ENCODE peak calls at places on chromosomes 11 and 22, in eight cellular contexts. One of them, this sample, is unnamed.

GRCh38 chr22:35991168-35991567 is 37.5 kb downstream of the RBFOX2 start:
- DNase-seq in activated CD8-positive, alpha-beta memory T cell treated with anti-CD3 and anti-CD28 coated beads for 1 hour: no peak
- DNase-seq in LoVo: no peak
- DNase-seq in activated CD4-positive, CD25-positive, alpha-beta regulatory T cell treated with anti-CD3 and anti-CD28 coated beads, Interleukin-2, amount 50 U/mL, for 72 hours: no peak
- DNase-seq in WTC11: no peak
- DNase-seq in lung: no peak
- DNase-seq in coronary artery: no peak
- DNase-seq in hypothalamus: no peak
- DNase-seq in this sample: no peak

GRCh38 chr11:76004400-76004799 is 189.4 kb downstream of the UVRAG start:
- DNase-seq in coronary artery: no peak
- DNase-seq in hypothalamus: no peak
- DNase-seq in lung: no peak
- DNase-seq in LoVo: no peak
- DNase-seq in WTC11: no peak
- DNase-seq in activated CD4-positive, CD25-positive, alpha-beta regulatory T cell treated with anti-CD3 and anti-CD28 coated beads, Interleukin-2, amount 50 U/mL, for 72 hours: no peak
- DNase-seq in activated CD8-positive, alpha-beta memory T cell treated with anti-CD3 and anti-CD28 coated beads for 1 hour: no peak
- DNase-seq in this sample: no peak

GRCh38 chr22:36201630-36202312 is at the start of gene APOL4:
- DNase-seq in LoVo: no peak
- DNase-seq in hypothalamus: peak
- DNase-seq in activated CD8-positive, alpha-beta memory T cell treated with anti-CD3 and anti-CD28 coated beads for 1 hour: no peak
- DNase-seq in activated CD4-positive, CD25-positive, alpha-beta regulatory T cell treated with anti-CD3 and anti-CD28 coated beads, Interleukin-2, amount 50 U/mL, for 72 hours: no peak
- DNase-seq in WTC11: no peak
- DNase-seq in coronary artery: no peak
- DNase-seq in lung: peak
- DNase-seq in this sample: peak

GRCh38 chr22:49514656-49515055 is 313.0 kb downstream of the BRD1 start:
- DNase-seq in hypothalamus: no peak
- DNase-seq in coronary artery: no peak
- DNase-seq in WTC11: no peak
- DNase-seq in LoVo: no peak
- DNase-seq in activated CD4-positive, CD25-positive, alpha-beta regulatory T cell treated with anti-CD3 and anti-CD28 coated beads, Interleukin-2, amount 50 U/mL, for 72 hours: no peak
- DNase-seq in activated CD8-positive, alpha-beta memory T cell treated with anti-CD3 and anti-CD28 coated beads for 1 hour: no peak
- DNase-seq in lung: no peak
- DNase-seq in this sample: peak

GRCh38 chr11:63854696-63855095 is 15.8 kb downstream of the MARK2 start:
- DNase-seq in activated CD4-positive, CD25-positive, alpha-beta regulatory T cell treated with anti-CD3 and anti-CD28 coated beads, Interleukin-2, amount 50 U/mL, for 72 hours: no peak
- DNase-seq in activated CD8-positive, alpha-beta memory T cell treated with anti-CD3 and anti-CD28 coated beads for 1 hour: no peak
- DNase-seq in LoVo: no peak
- DNase-seq in WTC11: no peak
- DNase-seq in hypothalamus: no peak
- DNase-seq in lung: no peak
- DNase-seq in coronary artery: no peak
- DNase-seq in this sample: no peak

GRCh38 chr11:561148-562003 is 606 bp downstream of the RASSF7 start:
- DNase-seq in LoVo: peak
- DNase-seq in coronary artery: no peak
- DNase-seq in activated CD8-positive, alpha-beta memory T cell treated with anti-CD3 and anti-CD28 coated beads for 1 hour: no peak
- DNase-seq in WTC11: no peak
- DNase-seq in hypothalamus: no peak
- DNase-seq in lung: peak
- DNase-seq in activated CD4-positive, CD25-positive, alpha-beta regulatory T cell treated with anti-CD3 and anti-CD28 coated beads, Interleukin-2, amount 50 U/mL, for 72 hours: no peak
- DNase-seq in this sample: peak

GRCh38 chr11:35334385-35335090 is 84.8 kb downstream of the SLC1A2 start:
- DNase-seq in activated CD4-positive, CD25-positive, alpha-beta regulatory T cell treated with anti-CD3 and anti-CD28 coated beads, Interleukin-2, amount 50 U/mL, for 72 hours: no peak
- DNase-seq in coronary artery: no peak
- DNase-seq in activated CD8-positive, alpha-beta memory T cell treated with anti-CD3 and anti-CD28 coated beads for 1 hour: no peak
- DNase-seq in lung: no peak
- DNase-seq in hypothalamus: no peak
- DNase-seq in LoVo: no peak
- DNase-seq in WTC11: no peak
- DNase-seq in this sample: peak

GRCh38 chr22:29353286-29353685 is 35.1 kb downstream of the AP1B1 start:
- DNase-seq in activated CD4-positive, CD25-positive, alpha-beta regulatory T cell treated with anti-CD3 and anti-CD28 coated beads, Interleukin-2, amount 50 U/mL, for 72 hours: no peak
- DNase-seq in WTC11: no peak
- DNase-seq in activated CD8-positive, alpha-beta memory T cell treated with anti-CD3 and anti-CD28 coated beads for 1 hour: no peak
- DNase-seq in LoVo: no peak
- DNase-seq in coronary artery: no peak
- DNase-seq in hypothalamus: no peak
- DNase-seq in lung: no peak
- DNase-seq in this sample: no peak

GRCh38 chr11:18369398-18369797 is 25.0 kb upstream of the LDHA start:
- DNase-seq in coronary artery: no peak
- DNase-seq in activated CD4-positive, CD25-positive, alpha-beta regulatory T cell treated with anti-CD3 and anti-CD28 coated beads, Interleukin-2, amount 50 U/mL, for 72 hours: no peak
- DNase-seq in lung: no peak
- DNase-seq in WTC11: no peak
- DNase-seq in LoVo: no peak
- DNase-seq in hypothalamus: no peak
- DNase-seq in activated CD8-positive, alpha-beta memory T cell treated with anti-CD3 and anti-CD28 coated beads for 1 hour: no peak
- DNase-seq in this sample: no peak

GRCh38 chr22:24758164-24758799 is 16.2 kb downstream of the PIWIL3 start:
- DNase-seq in lung: peak
- DNase-seq in activated CD8-positive, alpha-beta memory T cell treated with anti-CD3 and anti-CD28 coated beads for 1 hour: peak
- DNase-seq in coronary artery: no peak
- DNase-seq in LoVo: peak
- DNase-seq in hypothalamus: peak
- DNase-seq in activated CD4-positive, CD25-positive, alpha-beta regulatory T cell treated with anti-CD3 and anti-CD28 coated beads, Interleukin-2, amount 50 U/mL, for 72 hours: peak
- DNase-seq in WTC11: peak
- DNase-seq in this sample: peak

GRCh38 chr11:34030386-34030785 is 21.1 kb upstream of the CAPRIN1 start:
- DNase-seq in activated CD4-positive, CD25-positive, alpha-beta regulatory T cell treated with anti-CD3 and anti-CD28 coated beads, Interleukin-2, amount 50 U/mL, for 72 hours: no peak
- DNase-seq in hypothalamus: no peak
- DNase-seq in lung: no peak
- DNase-seq in coronary artery: no peak
- DNase-seq in LoVo: no peak
- DNase-seq in activated CD8-positive, alpha-beta memory T cell treated with anti-CD3 and anti-CD28 coated beads for 1 hour: no peak
- DNase-seq in WTC11: no peak
- DNase-seq in this sample: peak

GRCh38 chr11:2511421-2512369 is 66.9 kb downstream of the KCNQ1 start:
- DNase-seq in lung: peak
- DNase-seq in hypothalamus: no peak
- DNase-seq in activated CD8-positive, alpha-beta memory T cell treated with anti-CD3 and anti-CD28 coated beads for 1 hour: no peak
- DNase-seq in activated CD4-positive, CD25-positive, alpha-beta regulatory T cell treated with anti-CD3 and anti-CD28 coated beads, Interleukin-2, amount 50 U/mL, for 72 hours: no peak
- DNase-seq in coronary artery: peak
- DNase-seq in WTC11: peak
- DNase-seq in LoVo: no peak
- DNase-seq in this sample: no peak

GRCh38 chr11:60937811-60938210 is 13.6 kb downstream of the TMEM132A start:
- DNase-seq in WTC11: no peak
- DNase-seq in LoVo: no peak
- DNase-seq in lung: no peak
- DNase-seq in hypothalamus: no peak
- DNase-seq in activated CD8-positive, alpha-beta memory T cell treated with anti-CD3 and anti-CD28 coated beads for 1 hour: no peak
- DNase-seq in activated CD4-positive, CD25-positive, alpha-beta regulatory T cell treated with anti-CD3 and anti-CD28 coated beads, Interleukin-2, amount 50 U/mL, for 72 hours: no peak
- DNase-seq in coronary artery: no peak
- DNase-seq in this sample: no peak

GRCh38 chr11:59556115-59556882 is 45.0 kb downstream of the OR4D9 start:
- DNase-seq in activated CD8-positive, alpha-beta memory T cell treated with anti-CD3 and anti-CD28 coated beads for 1 hour: no peak
- DNase-seq in WTC11: peak
- DNase-seq in lung: peak
- DNase-seq in LoVo: peak
- DNase-seq in activated CD4-positive, CD25-positive, alpha-beta regulatory T cell treated with anti-CD3 and anti-CD28 coated beads, Interleukin-2, amount 50 U/mL, for 72 hours: peak
- DNase-seq in coronary artery: peak
- DNase-seq in hypothalamus: peak
- DNase-seq in this sample: peak

GRCh38 chr11:1106387-1106786 is 31.7 kb downstream of the MUC2 start:
- DNase-seq in WTC11: no peak
- DNase-seq in hypothalamus: no peak
- DNase-seq in coronary artery: no peak
- DNase-seq in LoVo: no peak
- DNase-seq in lung: no peak
- DNase-seq in activated CD4-positive, CD25-positive, alpha-beta regulatory T cell treated with anti-CD3 and anti-CD28 coated beads, Interleukin-2, amount 50 U/mL, for 72 hours: no peak
- DNase-seq in activated CD8-positive, alpha-beta memory T cell treated with anti-CD3 and anti-CD28 coated beads for 1 hour: no peak
- DNase-seq in this sample: no peak

GRCh38 chr11:119650251-119650650 is 78.7 kb downstream of the NECTIN1 start:
- DNase-seq in WTC11: no peak
- DNase-seq in hypothalamus: no peak
- DNase-seq in coronary artery: no peak
- DNase-seq in activated CD8-positive, alpha-beta memory T cell treated with anti-CD3 and anti-CD28 coated beads for 1 hour: no peak
- DNase-seq in activated CD4-positive, CD25-positive, alpha-beta regulatory T cell treated with anti-CD3 and anti-CD28 coated beads, Interleukin-2, amount 50 U/mL, for 72 hours: no peak
- DNase-seq in lung: no peak
- DNase-seq in LoVo: no peak
- DNase-seq in this sample: peak

GRCh38 chr22:17867160-17867785 is 93.0 kb upstream of the BID start:
- DNase-seq in hypothalamus: peak
- DNase-seq in WTC11: no peak
- DNase-seq in activated CD8-positive, alpha-beta memory T cell treated with anti-CD3 and anti-CD28 coated beads for 1 hour: no peak
- DNase-seq in lung: no peak
- DNase-seq in coronary artery: no peak
- DNase-seq in LoVo: no peak
- DNase-seq in activated CD4-positive, CD25-positive, alpha-beta regulatory T cell treated with anti-CD3 and anti-CD28 coated beads, Interleukin-2, amount 50 U/mL, for 72 hours: no peak
- DNase-seq in this sample: peak

GRCh38 chr11:3627291-3627690 is 14.5 kb downstream of the ART5 start:
- DNase-seq in activated CD4-positive, CD25-positive, alpha-beta regulatory T cell treated with anti-CD3 and anti-CD28 coated beads, Interleukin-2, amount 50 U/mL, for 72 hours: no peak
- DNase-seq in hypothalamus: no peak
- DNase-seq in coronary artery: no peak
- DNase-seq in lung: no peak
- DNase-seq in LoVo: no peak
- DNase-seq in activated CD8-positive, alpha-beta memory T cell treated with anti-CD3 and anti-CD28 coated beads for 1 hour: no peak
- DNase-seq in WTC11: no peak
- DNase-seq in this sample: no peak

GRCh38 chr22:41521166-41521565 is 23.1 kb downstream of the POLR3H start:
- DNase-seq in hypothalamus: no peak
- DNase-seq in lung: no peak
- DNase-seq in WTC11: no peak
- DNase-seq in coronary artery: no peak
- DNase-seq in LoVo: no peak
- DNase-seq in activated CD8-positive, alpha-beta memory T cell treated with anti-CD3 and anti-CD28 coated beads for 1 hour: no peak
- DNase-seq in activated CD4-positive, CD25-positive, alpha-beta regulatory T cell treated with anti-CD3 and anti-CD28 coated beads, Interleukin-2, amount 50 U/mL, for 72 hours: no peak
- DNase-seq in this sample: no peak

GRCh38 chr11:128506999-128507591 is 80.3 kb downstream of the ETS1 start:
- DNase-seq in activated CD4-positive, CD25-positive, alpha-beta regulatory T cell treated with anti-CD3 and anti-CD28 coated beads, Interleukin-2, amount 50 U/mL, for 72 hours: no peak
- DNase-seq in LoVo: peak
- DNase-seq in lung: peak
- DNase-seq in coronary artery: peak
- DNase-seq in activated CD8-positive, alpha-beta memory T cell treated with anti-CD3 and anti-CD28 coated beads for 1 hour: no peak
- DNase-seq in WTC11: no peak
- DNase-seq in hypothalamus: no peak
- DNase-seq in this sample: peak

This sample was measured in NCI-H69.